ENCODE peak calls at places on chromosome 7, in ten cellular contexts. S is uterus; B is GM12878; G is upper lobe of right lung; W is IMR-90; I is CD8-positive, alpha-beta T cell; D is MM.1S; L is naive thymus-derived CD4-positive, alpha-beta T cell; Z is mesendoderm; F is sigmoid colon. Q is an unnamed sample. For H3K4me1, the result is how much of the 10 kb centered on the place peaks cover.

GRCh38 chr7:69564454-69565417 is 33.5 kb upstream of the AUTS2 start:
- DNase-seq in S (peak), B (peak), G (no peak), W (no peak), I (no peak), D (no peak), L (no peak), Z (no peak), F (peak), Q (no peak)

GRCh38 chr7:139930286-139930965 is 101.4 kb downstream of the TBXAS1 start:
- DNase-seq in S (no peak), B (no peak), G (no peak), W (no peak), I (no peak), D (no peak), L (no peak), Z (no peak), F (no peak), Q (no peak)

GRCh38 chr7:101819913-101820522 is 2.6 kb downstream of the CUX1 start:
- DNase-seq in S (no peak), B (no peak), G (no peak), W (no peak), I (no peak), D (no peak), L (no peak), Z (no peak), F (no peak), Q (no peak)

GRCh38 chr7:66747385-66748126 is 7.0 kb downstream of the RABGEF1 start:
- DNase-seq in S (no peak), B (no peak), G (no peak), W (no peak), I (no peak), D (no peak), L (no peak), Z (no peak), F (no peak), Q (no peak)

GRCh38 chr7:84336741-84337140 is 142.2 kb upstream of the SEMA3A start:
- DNase-seq in S (no peak), B (no peak), G (no peak), W (peak), I (no peak), D (no peak), L (no peak), Z (no peak), F (no peak), Q (no peak)

GRCh38 chr7:118129037-118129436 is 54.9 kb upstream of the LSM8 start:
- DNase-seq in S (no peak), B (no peak), G (no peak), W (no peak), I (no peak), D (no peak), L (no peak), Z (no peak), F (no peak), Q (no peak)

GRCh38 chr7:14902589-14902963 is at the start of gene DGKB:
- DNase-seq in S (peak), B (no peak), G (no peak), W (peak), I (no peak), D (no peak), L (no peak), Z (peak), F (peak), Q (peak)

GRCh38 chr7:6556196-6556595 is 4.9 kb upstream of the GRID2IP start:
- DNase-seq in S (no peak), B (no peak), G (no peak), W (no peak), I (no peak), D (no peak), L (no peak), Z (peak), F (no peak), Q (no peak)

GRCh38 chr7:82204694-82205093 is 238.9 kb downstream of the CACNA2D1 start:
- DNase-seq in S (no peak), B (no peak), G (no peak), W (peak), I (no peak), D (no peak), L (no peak), Z (no peak), F (no peak), Q (no peak)

GRCh38 chr7:149735181-149735602 is 38.2 kb downstream of the ZNF467 start:
- DNase-seq in S (no peak), B (no peak), G (no peak), W (no peak), I (no peak), D (no peak), L (no peak), Z (no peak), F (peak), Q (peak)

GRCh38 chr7:5437348-5437892 is 13.8 kb upstream of the TNRC18 start:
- DNase-seq in S (no peak), B (no peak), G (no peak), W (no peak), I (no peak), D (no peak), L (no peak), Z (no peak), F (no peak), Q (no peak)

GRCh38 chr7:100568936-100569844 is 4.5 kb downstream of the SAP25 start:
- DNase-seq in S (peak), B (no peak), G (peak), W (no peak), I (no peak), D (no peak), L (peak), Z (peak), F (peak), Q (peak)

GRCh38 chr7:152136623-152137022 is 111.1 kb downstream of the GALNT11 start:
- DNase-seq in S (no peak), B (no peak), G (no peak), W (peak), I (no peak), D (no peak), L (no peak), Z (peak), F (no peak), Q (no peak)

GRCh38 chr7:79386688-79387422 is 66.6 kb downstream of the MAGI2 start:
- DNase-seq in S (no peak), B (no peak), G (no peak), W (peak), I (no peak), D (no peak), L (no peak), Z (no peak), F (no peak), Q (no peak)

GRCh38 chr7:32066441-32066840 is 3.8 kb downstream of the PDE1C start:
- DNase-seq in S (no peak), B (no peak), G (no peak), W (no peak), I (no peak), D (no peak), L (no peak), Z (no peak), F (no peak), Q (no peak)

GRCh38 chr7:141073173-141073640 is 657 bp upstream of the TMEM178B start:
- DNase-seq in S (peak), B (no peak), G (peak), W (peak), I (no peak), D (peak), L (no peak), Z (peak), F (no peak), Q (no peak)

GRCh38 chr7:134942690-134943466 is 43.4 kb upstream of the AGBL3 start:
- DNase-seq in S (no peak), B (no peak), G (no peak), W (no peak), I (no peak), D (no peak), L (no peak), Z (peak), F (no peak), Q (no peak)

GRCh38 chr7:28823582-28823981 is 134.5 kb downstream of the TRIL start:
- DNase-seq in S (no peak), B (no peak), G (no peak), W (no peak), I (no peak), D (no peak), L (no peak), Z (no peak), F (no peak), Q (no peak)

GRCh38 chr7:106114735-106115383 is 2.7 kb upstream of the SYPL1 start:
- DNase-seq in S (no peak), B (no peak), G (no peak), W (no peak), I (peak), D (no peak), L (peak), Z (no peak), F (no peak), Q (peak)

DNA sequence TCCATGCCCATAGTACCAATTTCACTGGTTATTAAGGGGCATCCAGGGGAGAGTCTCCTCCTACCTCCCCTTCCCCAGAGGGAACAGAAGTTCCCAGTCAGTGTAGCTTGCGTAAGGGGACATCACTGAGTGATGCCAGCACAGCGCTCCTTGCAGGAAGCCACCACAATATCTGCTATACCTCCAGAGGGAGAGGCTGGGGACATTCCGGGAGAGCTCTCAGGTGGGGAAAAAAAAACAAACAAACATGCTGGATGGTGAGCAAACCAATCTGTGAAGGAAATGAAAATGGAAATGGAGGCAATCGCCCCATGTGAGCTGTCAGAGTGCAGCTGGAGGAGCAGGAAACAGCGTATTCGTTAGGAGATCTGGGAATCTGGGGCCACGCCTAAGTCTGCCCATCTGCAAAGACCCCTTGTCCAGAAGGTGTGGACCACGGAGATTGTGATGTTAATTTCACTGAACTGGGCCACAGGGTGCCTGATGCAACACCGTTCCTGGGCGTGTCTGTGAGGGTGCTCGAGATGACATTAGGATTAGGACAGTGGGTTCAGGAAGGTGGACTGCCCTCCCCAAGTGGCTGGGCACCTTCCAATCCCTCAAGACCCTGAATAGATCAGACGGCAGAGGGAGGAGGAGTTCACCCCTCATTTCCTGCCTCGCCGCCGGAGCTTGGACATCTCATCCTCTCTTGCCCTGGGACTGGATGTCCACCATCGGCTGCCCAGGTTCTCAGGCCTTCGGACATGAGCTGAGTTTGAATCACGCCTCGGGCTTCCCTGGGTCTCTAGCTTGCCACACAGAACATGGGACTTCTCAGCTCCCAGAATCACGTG is 30.5 kb downstream of the GNA12 start:
- DNase-seq in S (no peak), B (no peak), G (peak), W (no peak), I (no peak), D (no peak), L (no peak), Z (no peak), F (peak), Q (no peak)
- H3K4me1 ChIP-seq in S (under half), B (under half), G (under half), W (under half), I (under half), D (under half), L (under half), Z (under half), F (under half), Q (under half)

DNA sequence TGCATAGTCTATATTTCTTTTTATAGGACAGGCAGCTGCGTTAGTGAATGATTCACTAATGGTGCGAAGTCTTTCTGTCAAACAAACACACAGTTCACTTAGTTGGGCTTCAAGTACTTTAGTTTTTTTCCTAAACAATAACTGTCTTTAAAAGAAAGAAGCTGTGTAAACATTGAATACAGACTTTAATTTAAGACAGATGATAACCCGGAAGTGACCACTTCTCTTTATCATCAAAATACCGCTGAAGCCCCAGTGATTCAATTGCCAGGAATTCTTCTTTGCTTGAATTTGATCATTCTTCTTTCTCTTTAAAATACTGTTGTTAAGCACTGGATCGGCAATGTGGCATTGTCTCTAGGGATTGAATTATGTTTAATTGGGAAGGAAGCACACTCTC is 30.3 kb downstream of the CNTNAP2 start:
- DNase-seq in S (no peak), B (no peak), G (no peak), W (no peak), I (no peak), D (no peak), L (no peak), Z (no peak), F (no peak), Q (no peak)
- H3K4me3 ChIP-seq in S (no peak), B (no peak), G (no peak), W (no peak), I (no peak), D (no peak), L (no peak), Z (no peak), F (no peak), Q (no peak)

GRCh38 chr7:20504060-20504459 is 111.4 kb upstream of the ABCB5 start:
- DNase-seq in S (no peak), B (no peak), G (no peak), W (no peak), I (no peak), D (no peak), L (no peak), Z (peak), F (no peak), Q (no peak)

GRCh38 chr7:20507157-20507556 is 108.3 kb upstream of the ABCB5 start:
- DNase-seq in S (no peak), B (no peak), G (no peak), W (no peak), I (no peak), D (no peak), L (no peak), Z (no peak), F (no peak), Q (no peak)

GRCh38 chr7:20506175-20506574 is 109.3 kb upstream of the ABCB5 start:
- DNase-seq in S (no peak), B (no peak), G (no peak), W (no peak), I (no peak), D (no peak), L (no peak), Z (peak), F (no peak), Q (no peak)

GRCh38 chr7:20509892-20510645 is 105.4 kb upstream of the ABCB5 start:
- DNase-seq in S (no peak), B (no peak), G (no peak), W (no peak), I (no peak), D (no peak), L (no peak), Z (no peak), F (no peak), Q (no peak)

DNA sequence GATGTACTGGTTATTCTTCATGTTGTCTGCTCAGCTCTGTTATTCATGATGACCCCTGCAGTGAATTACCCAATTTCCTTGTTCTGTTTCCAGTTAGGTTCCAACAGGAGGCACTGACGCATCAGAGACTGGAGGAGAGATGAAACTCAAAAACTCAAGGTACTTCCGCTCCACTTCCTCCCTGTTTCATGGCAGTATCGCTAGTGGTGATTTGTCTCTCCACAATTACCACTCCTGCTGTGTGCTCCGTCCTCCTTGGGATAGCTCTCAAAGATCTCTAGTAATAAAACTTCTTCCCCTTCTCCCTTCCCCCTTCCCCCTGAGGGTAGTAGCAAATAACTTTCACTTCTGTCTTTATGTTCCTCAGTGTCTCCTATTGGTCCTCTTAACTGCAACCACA is 107.4 kb upstream of the ABCB5 start:
- DNase-seq in S (no peak), B (no peak), G (no peak), W (no peak), I (no peak), D (no peak), L (no peak), Z (peak), F (no peak), Q (no peak)
- H3K4me1 ChIP-seq in S (under half), B (under half), G (under half), W (under half), I (under half), D (under half), L (under half), Z (under half), F (under half), Q (under half)

DNA sequence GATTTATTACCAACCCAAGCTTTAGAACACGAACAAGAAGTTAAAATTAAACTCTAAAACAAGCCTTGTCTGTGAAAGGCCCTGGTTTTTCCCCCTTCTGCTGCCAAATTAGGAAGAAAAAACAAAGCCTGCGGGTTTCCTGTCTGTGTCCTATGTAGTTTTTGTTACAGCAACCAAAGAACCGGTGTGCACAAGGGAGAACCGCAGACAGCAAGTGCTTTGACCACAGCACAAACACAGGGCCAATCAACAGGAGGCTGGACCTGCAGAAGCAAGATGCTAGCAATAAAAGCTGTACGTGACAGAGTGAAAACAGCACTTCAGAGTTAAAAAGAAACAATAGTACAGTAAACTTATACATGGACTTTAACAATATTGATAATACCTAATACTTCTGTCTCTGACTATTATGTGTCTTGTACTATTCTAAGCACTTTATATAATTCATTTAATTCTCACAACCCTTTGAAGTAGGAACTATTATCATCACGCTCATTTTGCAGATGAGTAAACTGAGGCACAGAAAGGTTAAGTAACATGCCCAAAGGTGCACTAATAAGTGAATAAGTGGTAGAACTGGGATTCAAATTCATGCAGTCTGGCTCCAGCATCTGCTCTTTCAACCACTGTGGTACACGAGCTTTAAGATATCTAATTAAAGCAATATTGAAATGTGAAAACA is 66.0 kb downstream of the STK17A start:
- DNase-seq in S (no peak), B (peak), G (no peak), W (peak), I (peak), D (peak), L (peak), Z (no peak), F (no peak), Q (peak)
- H3K4me3 ChIP-seq in S (no peak), B (peak), G (no peak), W (no peak), I (peak), D (peak), L (peak), Z (no peak), F (no peak), Q (peak)

GRCh38 chr7:116692599-116693308 is 20.8 kb downstream of the MET start:
- DNase-seq in S (no peak), B (no peak), G (no peak), W (peak), I (no peak), D (peak), L (no peak), Z (no peak), F (no peak), Q (no peak)
- H3K4me1 ChIP-seq in S (under half), B (under half), G (under half), W (under half), I (under half), D (under half), L (under half), Z (under half), F (under half), Q (under half)

GRCh38 chr7:129990403-129991192 is 37.8 kb upstream of the UBE2H start:
- DNase-seq in S (no peak), B (no peak), G (no peak), W (peak), I (no peak), D (no peak), L (no peak), Z (no peak), F (no peak), Q (peak)

GRCh38 chr7:129980667-129981066 is 27.9 kb upstream of the UBE2H start:
- DNase-seq in S (no peak), B (no peak), G (no peak), W (no peak), I (no peak), D (no peak), L (no peak), Z (no peak), F (no peak), Q (no peak)

GRCh38 chr7:129989466-129989865 is 36.7 kb upstream of the UBE2H start:
- DNase-seq in S (no peak), B (peak), G (no peak), W (no peak), I (peak), D (peak), L (peak), Z (no peak), F (no peak), Q (no peak)

GRCh38 chr7:129986600-129986999 is 33.8 kb upstream of the UBE2H start:
- DNase-seq in S (no peak), B (no peak), G (no peak), W (no peak), I (no peak), D (no peak), L (no peak), Z (no peak), F (no peak), Q (no peak)
- H3K4me3 ChIP-seq in S (no peak), B (no peak), G (no peak), W (no peak), I (no peak), D (no peak), L (no peak), Z (no peak), F (no peak), Q (no peak)

GRCh38 chr7:74157605-74158004 is 16.6 kb upstream of the EIF4H start:
- DNase-seq in S (no peak), B (no peak), G (no peak), W (no peak), I (no peak), D (no peak), L (no peak), Z (no peak), F (no peak), Q (no peak)

GRCh38 chr7:74148491-74148890 is 25.7 kb upstream of the EIF4H start:
- DNase-seq in S (no peak), B (no peak), G (no peak), W (no peak), I (no peak), D (no peak), L (no peak), Z (no peak), F (no peak), Q (no peak)

GRCh38 chr7:74149556-74149955 is 24.6 kb upstream of the EIF4H start:
- DNase-seq in S (no peak), B (no peak), G (no peak), W (no peak), I (no peak), D (no peak), L (no peak), Z (no peak), F (no peak), Q (no peak)

GRCh38 chr7:74155810-74156395 is 18.3 kb upstream of the EIF4H start:
- DNase-seq in S (no peak), B (no peak), G (no peak), W (no peak), I (no peak), D (no peak), L (no peak), Z (peak), F (no peak), Q (no peak)

GRCh38 chr7:74153736-74154135 is 20.4 kb upstream of the EIF4H start:
- DNase-seq in S (no peak), B (no peak), G (no peak), W (no peak), I (no peak), D (no peak), L (no peak), Z (no peak), F (no peak), Q (no peak)
- H3K4me1 ChIP-seq in S (under half), B (under half), G (under half), W (under half), I (under half), D (under half), L (under half), Z (under half), F (under half), Q (under half)

GRCh38 chr7:113085781-113086390 is 741 bp downstream of the GPR85 start:
- DNase-seq in S (no peak), B (no peak), G (no peak), W (peak), I (no peak), D (no peak), L (no peak), Z (peak), F (no peak), Q (no peak)
- H3K4me3 ChIP-seq in S (peak), B (no peak), G (peak), W (peak), I (no peak), D (no peak), L (no peak), Z (no peak), F (peak), Q (peak)